ENCODE peak calls at places on chromosome 10, in five cellular contexts. V is fibroblast of lung, S is GM23248, R is SK-N-SH, W is mesendoderm. A is an unnamed sample.

GRCh38 chr10:14555806-14556205 is 218.9 kb downstream of the FAM107B start:
- DNase-seq in V (no peak), S (no peak), R (no peak), W (peak), A (no peak)

GRCh38 chr10:30591249-30591670 is 38.3 kb downstream of the LYZL2 start:
- DNase-seq in V (peak), S (peak), R (peak), W (peak), A (peak)

GRCh38 chr10:120644549-120645410 is 187.8 kb downstream of the PLPP4 start:
- DNase-seq in V (no peak), S (no peak), R (no peak), W (peak), A (no peak)

GRCh38 chr10:58704226-58705200 is 191.8 kb downstream of the BICC1 start:
- DNase-seq in V (peak), S (peak), R (no peak), W (no peak), A (no peak)

GRCh38 chr10:125866421-125867029 is 14.6 kb downstream of the DHX32 start:
- DNase-seq in V (no peak), S (no peak), R (no peak), W (no peak), A (no peak)

GRCh38 chr10:19904202-19904661 is 88.0 kb downstream of the PLXDC2 start:
- DNase-seq in V (no peak), S (peak), R (no peak), W (peak), A (no peak)

GRCh38 chr10:12419279-12419847 is 70.0 kb downstream of the CAMK1D start:
- DNase-seq in V (peak), S (peak), R (no peak), W (no peak), A (no peak)

GRCh38 chr10:1360011-1360580 is 303.9 kb downstream of the WDR37 start:
- DNase-seq in V (no peak), S (no peak), R (peak), W (peak), A (no peak)

GRCh38 chr10:72563327-72563932 is 62.4 kb downstream of the MICU1 start:
- DNase-seq in V (no peak), S (no peak), R (no peak), W (no peak), A (no peak)

GRCh38 chr10:104123397-104123796 is 1.4 kb downstream of the SFR1 start:
- DNase-seq in V (peak), S (peak), R (peak), W (peak), A (no peak)

GRCh38 chr10:34584164-34584563 is 230.9 kb downstream of the PARD3 start:
- DNase-seq in V (peak), S (peak), R (no peak), W (no peak), A (no peak)

GRCh38 chr10:70343712-70344111 is 38.7 kb downstream of the LRRC20 start:
- DNase-seq in V (peak), S (peak), R (no peak), W (no peak), A (no peak)

GRCh38 chr10:70347321-70347720 is 35.1 kb downstream of the LRRC20 start:
- DNase-seq in V (no peak), S (no peak), R (no peak), W (no peak), A (no peak)

GRCh38 chr10:70344144-70344543 is 38.3 kb downstream of the LRRC20 start:
- DNase-seq in V (no peak), S (no peak), R (no peak), W (no peak), A (no peak)

GRCh38 chr10:70348228-70348850 is 34.1 kb downstream of the LRRC20 start:
- DNase-seq in V (peak), S (peak), R (peak), W (peak), A (peak)

GRCh38 chr10:70346155-70346554 is 36.3 kb downstream of the LRRC20 start:
- DNase-seq in V (no peak), S (no peak), R (no peak), W (no peak), A (no peak)
- H3K9ac ChIP-seq in V (no peak), S (no peak), R (no peak), W (no peak), A (no peak)

DNA sequence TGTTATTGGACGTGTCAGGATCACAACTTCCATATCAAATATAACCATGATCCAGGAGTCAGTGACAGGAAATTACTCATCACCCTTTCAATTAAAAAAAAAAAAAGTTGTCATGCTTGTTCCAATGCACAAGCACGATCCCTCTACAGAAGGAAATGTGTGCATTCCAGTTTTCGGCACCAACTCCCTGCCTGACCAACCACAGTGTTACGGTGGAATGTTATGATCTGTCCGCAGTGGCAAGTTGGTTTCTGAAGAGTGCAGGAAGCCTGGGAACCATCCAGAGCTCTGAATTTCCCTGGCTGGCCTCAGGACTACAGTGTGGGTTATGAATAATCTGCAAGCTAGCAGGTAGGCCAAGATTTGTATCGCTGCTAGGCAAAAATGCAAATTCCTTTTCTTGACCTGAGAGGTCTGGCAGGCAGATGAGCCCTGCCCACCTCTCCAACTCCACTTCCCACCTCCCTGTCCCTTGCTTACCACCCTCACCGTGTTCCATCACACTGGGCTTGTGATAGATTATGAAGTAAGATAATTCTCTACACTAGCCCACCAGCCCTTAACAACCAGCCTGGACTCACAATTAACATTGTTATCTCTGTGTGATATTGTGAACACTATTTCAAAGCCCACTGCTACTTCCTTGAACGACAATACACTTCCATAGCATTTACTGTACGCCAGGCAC is 20.4 kb downstream of the FRMPD2 start:
- DNase-seq in V (no peak), S (peak), R (no peak), W (peak), A (no peak)
- H3K9ac ChIP-seq in V (no peak), S (no peak), R (no peak), W (no peak), A (no peak)

GRCh38 chr10:119251315-119251708 is 43.9 kb downstream of the GRK5 start:
- DNase-seq in V (peak), S (peak), R (no peak), W (peak), A (no peak)
- H3K9ac ChIP-seq in V (peak), S (peak), R (peak), W (no peak), A (no peak)

DNA sequence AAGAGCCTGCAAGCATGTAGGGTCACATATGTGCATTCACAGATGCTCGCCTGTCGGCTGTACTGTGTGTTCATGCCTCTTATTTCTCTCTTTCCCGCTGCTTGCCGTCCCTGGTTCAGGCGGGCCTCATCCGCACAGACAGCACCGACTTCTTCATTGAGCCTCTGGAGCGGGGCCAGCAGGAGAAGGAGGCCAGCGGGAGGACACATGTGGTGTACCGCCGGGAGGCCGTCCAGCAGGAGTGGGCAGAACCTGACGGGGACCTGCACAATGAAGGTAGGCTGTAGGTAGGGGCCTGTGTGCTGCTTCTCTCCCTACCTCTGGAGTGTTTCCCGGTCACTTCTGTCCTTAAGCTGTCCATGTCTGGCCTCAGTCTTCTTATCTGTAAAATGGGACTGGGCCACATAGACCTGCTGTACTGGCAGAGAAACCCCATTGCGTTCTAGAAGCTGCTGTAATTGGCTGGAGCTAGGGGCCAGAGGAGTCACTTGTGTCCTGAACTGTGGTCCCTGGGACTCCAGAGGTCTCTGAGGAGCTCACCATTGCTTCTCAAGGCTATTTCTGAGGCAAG is 30.0 kb downstream of the ADAMTS14 start:
- DNase-seq in V (no peak), S (no peak), R (no peak), W (no peak), A (no peak)
- H3K9ac ChIP-seq in V (no peak), S (no peak), R (no peak), W (no peak), A (no peak)

GRCh38 chr10:88999629-89000028 is 9.0 kb downstream of the FAS start:
- DNase-seq in V (peak), S (peak), R (no peak), W (no peak), A (no peak)

GRCh38 chr10:89002234-89002978 is 11.8 kb downstream of the FAS start:
- DNase-seq in V (no peak), S (no peak), R (no peak), W (no peak), A (no peak)

GRCh38 chr10:89001428-89002072 is 11.0 kb downstream of the FAS start:
- DNase-seq in V (peak), S (peak), R (no peak), W (peak), A (no peak)

GRCh38 chr10:89003344-89003743 is 12.7 kb downstream of the FAS start:
- DNase-seq in V (no peak), S (no peak), R (no peak), W (no peak), A (no peak)

GRCh38 chr10:89001024-89001423 is 10.4 kb downstream of the FAS start:
- DNase-seq in V (no peak), S (peak), R (no peak), W (no peak), A (no peak)
- H3K9ac ChIP-seq in V (peak), S (peak), R (no peak), W (no peak), A (peak)

GRCh38 chr10:45592926-45593325 is 79.6 kb downstream of the ZFAND4 start:
- DNase-seq in V (no peak), S (peak), R (no peak), W (no peak), A (no peak)
- H3K9ac ChIP-seq in V (no peak), S (peak), R (no peak), W (no peak), A (no peak)

GRCh38 chr10:124724279-124725027 is 19.7 kb downstream of the FAM53B start:
- DNase-seq in V (no peak), S (no peak), R (no peak), W (no peak), A (no peak)

GRCh38 chr10:124721295-124722052 is 22.7 kb downstream of the FAM53B start:
- DNase-seq in V (peak), S (no peak), R (no peak), W (no peak), A (peak)

GRCh38 chr10:124723826-124724225 is 20.4 kb downstream of the FAM53B start:
- DNase-seq in V (no peak), S (no peak), R (no peak), W (no peak), A (no peak)

GRCh38 chr10:124725171-124725631 is 19.0 kb downstream of the FAM53B start:
- DNase-seq in V (no peak), S (no peak), R (no peak), W (no peak), A (no peak)

DNA sequence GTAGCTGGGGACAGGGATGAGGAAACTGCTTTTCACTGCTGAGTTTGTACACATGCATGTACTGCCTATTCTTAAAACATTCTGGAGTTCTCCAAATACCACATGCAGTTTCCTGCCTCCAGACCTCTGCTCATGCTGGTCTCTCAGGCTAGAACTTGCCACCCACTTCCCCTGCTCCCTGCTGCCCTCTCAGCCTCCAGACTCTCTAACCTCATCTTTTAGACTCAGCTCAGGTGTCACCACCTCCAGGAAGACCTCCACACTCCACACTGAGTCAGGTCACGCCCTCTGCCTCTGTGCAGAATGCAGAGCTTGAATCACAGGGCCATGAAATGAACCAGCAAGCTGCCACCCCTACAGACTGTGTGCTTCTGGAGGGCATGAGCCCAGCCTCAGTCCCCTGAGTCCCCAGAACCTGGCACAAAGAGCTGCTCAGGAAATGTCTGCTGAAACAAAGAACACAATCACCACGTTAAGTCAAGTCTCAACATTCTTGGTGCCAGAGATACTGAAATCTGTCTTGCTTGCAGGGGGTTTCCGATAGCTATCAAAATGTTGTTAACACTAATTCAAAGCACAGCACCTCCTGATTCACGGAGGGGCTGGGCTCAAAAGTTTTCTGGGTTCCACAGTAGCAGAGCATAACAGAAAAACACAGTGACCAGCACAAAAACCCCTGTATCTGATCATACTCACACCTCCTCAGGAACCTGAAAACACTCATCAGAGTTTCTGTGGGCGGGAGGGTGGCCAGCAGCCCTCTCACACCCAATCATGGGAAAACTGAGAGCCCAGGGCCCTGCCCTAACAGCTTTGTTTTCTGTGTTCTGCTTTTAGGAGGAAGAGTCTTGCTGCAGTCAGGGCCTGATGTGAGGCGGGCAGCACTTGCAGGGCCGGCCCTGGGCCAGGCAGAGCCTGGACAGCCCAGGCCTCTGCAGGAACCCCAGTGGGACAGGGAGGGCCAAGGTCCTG is 21.1 kb downstream of the FAM53B start:
- DNase-seq in V (no peak), S (peak), R (no peak), W (peak), A (no peak)
- H3K9ac ChIP-seq in V (no peak), S (peak), R (no peak), W (peak), A (peak)

GRCh38 chr10:26566525-26567348 is 128.6 kb downstream of the APBB1IP start:
- DNase-seq in V (no peak), S (no peak), R (peak), W (peak), A (no peak)
- H3K9ac ChIP-seq in V (no peak), S (no peak), R (no peak), W (peak), A (no peak)

DNA sequence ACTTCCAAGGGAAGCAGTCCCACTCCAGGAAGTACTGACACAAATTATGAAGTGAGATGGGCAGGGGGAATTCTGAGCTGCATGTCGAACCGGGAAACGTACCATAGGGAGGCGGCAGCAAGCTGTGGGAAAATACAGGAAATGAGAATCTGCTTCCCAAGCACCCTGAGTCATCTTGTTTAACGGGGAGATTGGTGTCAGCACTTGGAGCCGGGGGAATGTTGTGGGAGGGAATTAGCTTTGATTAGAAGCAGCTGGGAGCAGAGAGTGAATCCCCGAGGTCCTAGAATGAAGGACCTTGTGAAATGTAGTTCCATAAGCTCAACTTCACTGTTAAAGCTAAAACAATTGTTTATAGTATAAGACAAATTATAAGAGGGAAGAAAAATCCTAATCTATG is 141.4 kb upstream of the PRKCQ start:
- DNase-seq in V (peak), S (peak), R (peak), W (peak), A (peak)
- H3K9ac ChIP-seq in V (peak), S (peak), R (peak), W (no peak), A (no peak)

DNA sequence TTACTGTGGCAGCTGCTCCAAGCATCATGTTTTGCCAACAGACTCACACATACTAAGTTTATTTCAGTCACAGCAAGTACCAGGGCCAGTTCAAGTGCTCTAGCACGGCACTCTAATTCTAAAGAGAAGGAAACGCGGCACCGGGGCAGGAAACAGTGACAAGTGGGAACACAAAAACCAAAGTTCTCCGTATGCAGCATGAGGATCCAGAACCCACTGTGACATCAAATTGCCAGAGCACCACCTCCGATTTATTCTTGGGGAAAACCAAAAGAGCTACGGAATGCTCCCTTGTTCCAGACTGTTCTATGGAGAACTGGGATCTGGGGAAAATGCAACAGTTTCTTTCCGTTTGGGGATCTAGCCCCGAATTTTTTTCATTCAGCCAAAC is 448 bp upstream of the PTER start:
- DNase-seq in V (no peak), S (peak), R (no peak), W (no peak), A (no peak)
- H3K9ac ChIP-seq in V (peak), S (peak), R (no peak), W (peak), A (peak)